ENCODE peak calls at places on chromosomes 5 and 9, in four cellular contexts. D is amygdala; Q is activated CD4-positive, CD25-positive, alpha-beta regulatory T cell treated with anti-CD3 and anti-CD28 coated beads, Interleukin-2, amount 50 U/mL, for 72 hours; Y is right atrium auricular region. B is an unnamed sample.
A peak's percentile ranks its signal among the peaks of the same experiment; 100 is the strongest.

GRCh38 chr9:16337322-16338029 is 533.0 kb downstream of the BNC2 start:
- DNase-seq in Y (no peak), Q (no peak), D (no peak), B (no peak)

GRCh38 chr9:6444108-6444507 is 31.1 kb downstream of the UHRF2 start:
- DNase-seq in Y (no peak), D (no peak), Q (no peak), B (no peak)

GRCh38 chr5:69231851-69232250 is 2.8 kb upstream of the CDK7 start:
- DNase-seq in Q (no peak), D (peak; percentile 2), Y (no peak), B (no peak)

GRCh38 chr5:72511371-72512178 is 4.4 kb upstream of the ZNF366 start:
- DNase-seq in D (no peak), Y (no peak), Q (no peak), B (no peak)

GRCh38 chr9:4088680-4089079 is 211.2 kb downstream of the GLIS3 start:
- DNase-seq in D (no peak), Q (no peak), Y (no peak), B (no peak)

GRCh38 chr5:58544195-58544594 is 38.7 kb upstream of the RAB3C start:
- DNase-seq in Q (no peak), D (no peak), Y (no peak), B (no peak)

GRCh38 chr5:145990077-145990653 is 53.8 kb downstream of the SH3RF2 start:
- DNase-seq in Q (no peak), D (no peak), Y (no peak), B (no peak)

GRCh38 chr9:112861638-112862555 is 28.8 kb downstream of the SLC46A2 start:
- DNase-seq in Q (no peak), Y (peak; percentile 68), D (no peak), B (no peak)

B was measured in C1 segment of cervical spinal cord.